ENCODE peak calls at places on chromosomes 12 and 14, in five cellular contexts. E is left lung, Y is PC-3, X is cardiac muscle cell, M is tibial artery. V is an unnamed sample. For H3K4me1, the result is how much of the 10 kb centered on the place peaks cover.

GRCh38 chr12:26465419-26466097 is 270.2 kb downstream of the SSPN start:
- DNase-seq in X (peak), E (no peak), Y (peak), M (no peak), V (no peak)

GRCh38 chr12:88408828-88409227 is 171.4 kb downstream of the KITLG start:
- DNase-seq in M (no peak), Y (peak), E (no peak), X (no peak), V (no peak)

GRCh38 chr14:77278461-77279230 is 7.6 kb upstream of the NGB start:
- DNase-seq in M (no peak), Y (no peak), X (no peak), E (no peak), V (no peak)

GRCh38 chr12:55842681-55843429 is at the start of gene MMP19:
- DNase-seq in X (peak), Y (peak), E (no peak), M (peak), V (no peak)

GRCh38 chr12:9041321-9041720 is 52.0 kb downstream of the KLRG1 start:
- DNase-seq in X (peak), E (no peak), M (no peak), Y (peak), V (no peak)

GRCh38 chr14:81062816-81063215 is 107.4 kb downstream of the TSHR start:
- DNase-seq in M (no peak), E (no peak), X (no peak), Y (peak), V (no peak)

GRCh38 chr12:13339538-13339937 is 143.0 kb downstream of the EMP1 start:
- DNase-seq in Y (peak), E (no peak), M (no peak), X (no peak), V (no peak)

GRCh38 chr12:52042706-52043385 is 8.4 kb upstream of the NR4A1 start:
- DNase-seq in M (peak), Y (no peak), X (no peak), E (no peak), V (no peak)

GRCh38 chr14:65847065-65847847 is 434.7 kb downstream of the FUT8 start:
- DNase-seq in Y (no peak), M (no peak), E (no peak), X (no peak), V (no peak)

GRCh38 chr14:75247286-75247922 is 31.2 kb upstream of the FOS start:
- DNase-seq in Y (no peak), E (no peak), M (no peak), X (no peak), V (no peak)

GRCh38 chr12:121438905-121439304 is 39.0 kb downstream of the RNF34 start:
- DNase-seq in X (no peak), Y (no peak), E (no peak), M (no peak), V (no peak)

GRCh38 chr12:49972641-49973360 is at the start of gene AQP6:
- DNase-seq in E (no peak), X (no peak), Y (no peak), M (peak), V (no peak)

GRCh38 chr14:65419593-65420252 is 7.2 kb downstream of the FUT8 start:
- DNase-seq in E (no peak), X (no peak), Y (no peak), M (no peak), V (no peak)

GRCh38 chr12:643478-644292 is 19.6 kb downstream of the NINJ2 start:
- DNase-seq in X (peak), E (peak), Y (no peak), M (peak), V (peak)

GRCh38 chr12:90801776-90802175 is 153.2 kb downstream of the CCER1 start:
- DNase-seq in M (no peak), Y (peak), X (peak), E (no peak), V (no peak)

GRCh38 chr14:52263190-52263589 is 4.3 kb upstream of the PTGDR start:
- DNase-seq in M (no peak), E (no peak), X (no peak), Y (no peak), V (no peak)

GRCh38 chr14:69877492-69877891 is 1.7 kb upstream of the SMOC1 start:
- DNase-seq in X (peak), M (no peak), E (no peak), Y (no peak), V (no peak)

GRCh38 chr12:131510431-131510830 is 200.5 kb upstream of the SFSWAP start:
- DNase-seq in X (no peak), Y (no peak), M (no peak), E (no peak), V (no peak)

GRCh38 chr12:41026151-41026550 is 162.0 kb upstream of the PDZRN4 start:
- DNase-seq in E (no peak), M (no peak), Y (no peak), X (no peak), V (no peak)

GRCh38 chr12:113316155-113316554 is 18.8 kb downstream of the SLC8B1 start:
- DNase-seq in X (no peak), M (no peak), E (no peak), Y (no peak), V (no peak)

GRCh38 chr14:53367631-53368030 is 214.5 kb upstream of the DDHD1 start:
- DNase-seq in Y (no peak), M (no peak), X (peak), E (no peak), V (no peak)

GRCh38 chr14:38884109-38884508 is 218.9 kb downstream of the SEC23A start:
- DNase-seq in E (no peak), M (no peak), Y (no peak), X (no peak), V (no peak)

GRCh38 chr12:5166976-5167375 is 123.3 kb downstream of the KCNA5 start:
- DNase-seq in X (peak), E (no peak), M (no peak), Y (peak), V (no peak)

GRCh38 chr14:33908540-33909223 is 42.2 kb downstream of the EGLN3 start:
- DNase-seq in Y (peak), M (no peak), E (no peak), X (no peak), V (peak)

GRCh38 chr14:31927348-31927826 is 149.7 kb upstream of the ARHGAP5 start:
- DNase-seq in Y (peak), X (peak), E (no peak), M (no peak), V (no peak)

GRCh38 chr14:82180057-82180620 is 646.5 kb upstream of the SEL1L start:
- DNase-seq in X (no peak), M (no peak), Y (no peak), E (no peak), V (no peak)

GRCh38 chr14:44029933-44030332 is 477.1 kb downstream of the FSCB start:
- DNase-seq in M (no peak), Y (no peak), X (peak), E (no peak), V (no peak)

GRCh38 chr14:68509188-68509953 is 283.5 kb downstream of the ZFP36L1 start:
- DNase-seq in M (no peak), Y (no peak), E (no peak), X (no peak), V (no peak)

GRCh38 chr12:87953257-87953860 is 75.8 kb downstream of the C12orf50 start:
- DNase-seq in Y (peak), E (no peak), X (peak), M (no peak), V (no peak)

GRCh38 chr12:130838284-130838950 is 633 bp downstream of the STX2 start:
- DNase-seq in M (no peak), X (peak), E (no peak), Y (peak), V (no peak)

GRCh38 chr14:28875937-28876910 is 109.6 kb downstream of the FOXG1 start:
- DNase-seq in Y (no peak), E (no peak), X (no peak), M (no peak), V (no peak)

GRCh38 chr14:74964787-74965769 is 9.7 kb upstream of the PGF start:
- DNase-seq in M (no peak), Y (peak), E (peak), X (peak), V (no peak)

GRCh38 chr14:48325486-48325885 is 650.1 kb upstream of the MDGA2 start:
- DNase-seq in Y (peak), X (no peak), M (no peak), E (no peak), V (no peak)

GRCh38 chr12:65673291-65673690 is 151.0 kb upstream of the HMGA2 start:
- DNase-seq in M (no peak), E (no peak), Y (peak), X (no peak), V (no peak)

GRCh38 chr12:121980211-121980891 is 41.3 kb upstream of the BCL7A start:
- DNase-seq in Y (no peak), E (no peak), M (no peak), X (peak), V (peak)

GRCh38 chr12:119012179-119012578 is 30.8 kb downstream of the SRRM4 start:
- DNase-seq in Y (no peak), X (no peak), E (no peak), M (no peak), V (no peak)

GRCh38 chr12:55707841-55708694 is at the start of gene ITGA7:
- DNase-seq in Y (peak), E (peak), X (no peak), M (peak), V (peak)

GRCh38 chr12:108640802-108641445 is 7.2 kb upstream of the SELPLG start:
- DNase-seq in X (peak), M (no peak), Y (peak), E (no peak), V (peak)

GRCh38 chr12:57031228-57031670 is 14.9 kb upstream of the TAC3 start:
- DNase-seq in E (no peak), Y (no peak), M (no peak), X (no peak), V (peak)

DNA sequence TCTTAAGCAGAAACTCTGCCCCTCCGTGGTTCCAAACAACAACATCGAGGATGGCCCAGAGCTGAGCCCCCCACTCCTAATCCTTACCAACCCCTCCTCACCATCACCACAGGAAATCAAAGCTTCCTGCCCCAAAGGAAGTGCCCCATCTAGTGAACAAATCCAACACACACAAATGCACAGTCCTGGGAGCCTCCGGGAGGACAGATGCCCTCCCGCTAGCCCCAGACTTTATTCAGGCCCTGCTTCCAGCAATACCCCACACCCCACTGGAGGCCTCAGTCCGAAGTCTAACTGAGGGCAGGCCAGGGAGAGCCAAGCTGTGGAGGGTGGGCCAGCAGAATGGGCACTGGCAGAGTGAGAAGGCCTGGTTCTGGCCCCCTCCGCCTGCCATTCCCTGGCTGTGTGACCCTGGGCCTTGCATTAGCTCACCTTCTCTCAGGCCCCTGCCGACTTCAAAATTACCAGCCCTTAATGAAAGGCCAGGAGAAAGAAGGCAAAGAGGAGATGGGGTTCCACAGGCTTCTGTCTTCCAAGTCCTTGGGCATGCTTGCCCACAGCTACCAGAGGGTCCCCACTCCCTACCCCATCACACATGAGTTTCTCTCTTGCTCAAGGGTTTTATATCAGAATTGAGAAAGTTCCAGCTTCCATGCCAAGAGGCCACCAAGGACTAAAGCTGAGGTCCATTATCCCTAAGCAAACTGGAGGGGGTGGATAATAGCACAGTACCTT is 2.3 kb downstream of the HDAC7 start:
- DNase-seq in E (no peak), X (no peak), M (no peak), Y (no peak), V (no peak)
- H3K4me1 ChIP-seq in E (half or more), X (half or more), M (half or more), Y (half or more), V (under half)

GRCh38 chr14:76264384-76264783 is 111.6 kb upstream of the ESRRB start:
- DNase-seq in Y (no peak), M (no peak), X (no peak), E (no peak), V (no peak)
- TF ChIP-seq CTCF in Y (no peak), M (no peak), X (no peak), E (no peak), V (no peak)

GRCh38 chr14:83828406-83828805 is 1701.5 kb upstream of the FLRT2 start:
- DNase-seq in E (no peak), X (no peak), Y (no peak), M (no peak), V (no peak)

GRCh38 chr14:83825836-83826235 is 1704.1 kb upstream of the FLRT2 start:
- DNase-seq in Y (no peak), E (no peak), X (no peak), M (no peak), V (no peak)

GRCh38 chr14:83826838-83827237 is 1703.1 kb upstream of the FLRT2 start:
- DNase-seq in E (no peak), M (no peak), Y (peak), X (peak), V (no peak)

GRCh38 chr14:83827383-83827782 is 1702.6 kb upstream of the FLRT2 start:
- DNase-seq in X (no peak), M (no peak), Y (no peak), E (no peak), V (no peak)
- H3K4me3 ChIP-seq in X (no peak), M (no peak), Y (no peak), E (no peak), V (no peak)

GRCh38 chr14:100536721-100537700 is 50.2 kb downstream of the BEGAIN start:
- DNase-seq in M (no peak), Y (no peak), X (no peak), E (peak), V (peak)

GRCh38 chr14:100536141-100536540 is 51.1 kb downstream of the BEGAIN start:
- DNase-seq in E (peak), X (no peak), M (no peak), Y (no peak), V (no peak)

GRCh38 chr14:100534528-100535286 is 52.5 kb downstream of the BEGAIN start:
- DNase-seq in X (no peak), M (no peak), Y (no peak), E (peak), V (no peak)

GRCh38 chr14:100533647-100534485 is 53.4 kb downstream of the BEGAIN start:
- DNase-seq in X (peak), E (peak), Y (no peak), M (peak), V (peak)

DNA sequence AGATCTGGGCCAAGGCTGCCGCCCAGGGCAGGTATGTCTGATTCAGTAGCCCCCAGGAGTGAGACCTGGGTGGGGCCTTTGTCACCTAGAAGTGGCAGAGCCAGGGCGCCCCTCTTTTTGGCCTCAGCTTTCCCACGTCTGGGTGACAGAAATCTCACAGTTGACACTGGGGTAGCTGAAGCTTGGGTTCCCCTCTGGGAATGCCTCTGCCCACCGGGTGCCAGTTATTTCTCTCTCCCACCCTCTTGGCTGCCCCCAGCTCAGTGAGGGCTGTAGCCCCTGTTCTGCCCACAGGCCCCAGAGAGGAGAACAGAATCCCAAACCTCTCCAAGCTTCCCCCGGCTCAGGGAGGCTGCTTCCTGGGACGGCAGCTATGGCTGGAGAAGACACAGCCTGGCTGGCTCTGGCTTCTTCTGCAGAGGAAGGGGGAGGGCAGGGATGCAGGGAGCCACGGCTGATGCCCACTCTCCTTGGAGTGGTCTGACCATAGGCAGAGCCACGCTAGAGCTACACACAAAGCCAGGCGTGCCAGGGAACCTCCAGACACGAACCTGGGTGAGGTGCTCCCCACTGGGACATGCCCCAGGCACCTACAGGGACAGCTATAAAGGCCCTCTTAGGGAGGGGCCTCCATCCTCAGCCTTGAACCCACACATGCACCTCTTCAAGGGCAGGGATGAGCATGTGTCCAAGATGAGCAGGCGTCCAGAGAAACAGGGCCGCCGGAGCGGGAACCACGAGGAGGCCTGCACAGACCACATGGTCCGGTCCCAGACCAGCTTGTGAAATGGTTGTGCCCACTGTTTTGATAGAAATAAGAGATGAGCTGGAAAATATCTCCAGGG is 51.7 kb downstream of the BEGAIN start:
- DNase-seq in E (peak), X (no peak), Y (no peak), M (peak), V (no peak)
- H3K4me1 ChIP-seq in E (under half), X (under half), Y (under half), M (under half), V (under half)

GRCh38 chr14:95033851-95034622 is 123.3 kb downstream of the DICER1 start:
- DNase-seq in E (no peak), M (no peak), Y (no peak), X (no peak), V (no peak)
- TF ChIP-seq CTCF in E (no peak), M (no peak), Y (no peak), X (no peak), V (no peak)

DNA sequence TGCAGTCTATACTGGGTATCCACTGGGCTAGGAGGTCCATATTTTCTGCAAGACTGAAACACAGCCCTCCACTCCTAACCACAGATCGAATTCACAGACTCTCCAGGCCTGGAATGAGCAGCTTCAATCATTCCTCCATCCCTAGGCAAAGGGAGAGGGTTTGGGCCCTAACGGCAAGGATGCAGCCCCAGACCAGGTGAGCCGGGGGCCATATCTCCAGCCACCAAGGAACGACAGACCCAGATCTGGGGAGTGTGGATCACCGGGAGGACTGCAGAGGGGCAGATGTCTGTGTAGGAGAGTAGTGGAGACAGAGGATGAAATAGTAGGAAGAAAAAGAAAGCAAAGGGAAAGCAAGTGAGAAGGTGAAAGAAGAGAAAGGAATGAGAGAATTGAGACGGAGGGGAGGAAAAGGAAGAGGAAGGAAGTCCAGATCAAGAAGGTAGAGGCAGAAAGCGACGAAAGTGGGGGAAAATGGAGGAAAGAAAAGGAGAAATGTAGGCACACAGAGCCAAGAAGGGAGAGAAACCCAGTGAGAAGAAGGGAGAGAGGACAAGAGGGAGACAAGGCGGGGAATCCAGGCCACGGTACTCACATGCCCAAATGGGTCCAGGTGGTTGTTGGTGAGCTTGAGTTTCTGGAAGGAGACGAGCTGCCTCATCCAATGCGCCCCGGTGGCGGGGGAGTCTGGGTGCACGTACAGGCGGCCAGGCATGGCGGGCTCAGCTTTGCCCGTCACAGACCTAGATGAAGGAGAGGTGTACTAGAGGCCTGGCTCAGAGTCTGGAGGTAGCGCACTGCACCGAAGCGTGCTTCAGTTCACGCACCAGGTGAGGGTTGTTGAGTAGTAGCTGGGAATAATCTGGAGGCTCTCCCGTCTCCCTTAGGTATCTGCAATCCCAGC is 7.7 kb downstream of the TBX5 start:
- DNase-seq in M (no peak), E (no peak), Y (no peak), X (no peak), V (no peak)
- H3K4me3 ChIP-seq in M (no peak), E (no peak), Y (no peak), X (no peak), V (no peak)

GRCh38 chr12:47407730-47408129 is 298.1 kb downstream of the RPAP3 start:
- DNase-seq in Y (no peak), X (no peak), E (no peak), M (no peak), V (no peak)

GRCh38 chr12:47410383-47410782 is 295.4 kb downstream of the RPAP3 start:
- DNase-seq in M (no peak), E (no peak), X (no peak), Y (no peak), V (no peak)

GRCh38 chr12:47410862-47411261 is 295.0 kb downstream of the RPAP3 start:
- DNase-seq in X (no peak), E (no peak), M (no peak), Y (no peak), V (no peak)

GRCh38 chr12:47409310-47409709 is 296.5 kb downstream of the RPAP3 start:
- DNase-seq in Y (no peak), M (no peak), X (no peak), E (no peak), V (no peak)

GRCh38 chr12:47408171-47408871 is 297.5 kb downstream of the RPAP3 start:
- DNase-seq in E (no peak), M (no peak), X (no peak), Y (peak), V (peak)
- H3K4me1 ChIP-seq in E (under half), M (under half), X (under half), Y (under half), V (under half)